ENCODE peak calls at places on chromosomes 7 and 10, in four cellular contexts. E is heart right ventricle, C is K562, Z is lower lobe of right lung. D is an unnamed sample.

GRCh38 chr10:101617102-101617823 is 29.1 kb downstream of the DPCD start:
- DNase-seq in C (no peak), Z (no peak), E (no peak), D (no peak)

GRCh38 chr7:74452748-74453320 is 872 bp upstream of the GTF2IRD1 start:
- DNase-seq in C (peak), Z (no peak), E (no peak), D (no peak)

GRCh38 chr7:155369-156000 is 36.9 kb upstream of the FAM20C start:
- DNase-seq in Z (no peak), C (no peak), E (no peak), D (no peak)

GRCh38 chr10:21427804-21428481 is 97.5 kb downstream of the SKIDA1 start:
- DNase-seq in C (no peak), E (no peak), Z (no peak), D (peak)

GRCh38 chr10:96044686-96045085 is 1.3 kb downstream of the CCNJ start:
- DNase-seq in C (peak), E (no peak), Z (no peak), D (peak)

GRCh38 chr10:25808372-25808771 is 125.7 kb upstream of the MYO3A start:
- DNase-seq in C (no peak), E (no peak), Z (no peak), D (no peak)

GRCh38 chr7:155069992-155070827 is at the start of gene HTR5A:
- DNase-seq in C (peak), Z (peak), E (peak), D (peak)

GRCh38 chr10:14608381-14609001 is 166.2 kb downstream of the FAM107B start:
- DNase-seq in E (no peak), C (no peak), Z (peak), D (no peak)

GRCh38 chr10:119505588-119506315 is 36.8 kb downstream of the RGS10 start:
- DNase-seq in Z (no peak), C (no peak), E (no peak), D (no peak)

GRCh38 chr7:84688671-84689070 is 494.1 kb upstream of the SEMA3A start:
- DNase-seq in C (no peak), Z (no peak), E (no peak), D (no peak)

GRCh38 chr10:10942441-10942840 is 75.2 kb upstream of the CELF2 start:
- DNase-seq in C (no peak), Z (no peak), E (no peak), D (no peak)

GRCh38 chr7:56028942-56029630 is 22.2 kb downstream of the PSPH start:
- DNase-seq in E (no peak), C (no peak), Z (no peak), D (no peak)